ENCODE peak calls at places on chromosomes 1 and 21, in eight cellular contexts. I, F, N, K, A, O, S and W are unnamed samples. For H3K4me1, the result is how much of the 10 kb centered on the place peaks cover.

GRCh38 chr1:243411472-243411871 is 155.6 kb downstream of the SDCCAG8 start:
- DNase-seq in I (no peak), F (no peak), N (no peak), K (no peak), A (no peak), O (no peak), S (no peak), W (no peak)

GRCh38 chr1:74522143-74522542 is 9.7 kb upstream of the LRRC53 start:
- DNase-seq in I (no peak), F (no peak), N (no peak), K (peak), A (no peak), O (no peak), S (no peak), W (no peak)

GRCh38 chr1:236524142-236524891 is 535 bp downstream of the LGALS8 start:
- DNase-seq in I (peak), F (peak), N (peak), K (peak), A (peak), O (peak), S (peak), W (no peak)

GRCh38 chr1:158353333-158354038 is at the start of gene CD1E:
- DNase-seq in I (no peak), F (no peak), N (no peak), K (no peak), A (no peak), O (no peak), S (no peak), W (no peak)

GRCh38 chr1:153697191-153697872 is 18.8 kb downstream of the NPR1 start:
- DNase-seq in I (peak), F (no peak), N (peak), K (peak), A (peak), O (no peak), S (peak), W (no peak)

GRCh38 chr1:48916121-48917069 is 139.7 kb upstream of the BEND5 start:
- DNase-seq in I (peak), F (no peak), N (peak), K (peak), A (peak), O (peak), S (peak), W (peak)

GRCh38 chr1:2132222-2133038 is 62.1 kb downstream of the FAAP20 start:
- DNase-seq in I (peak), F (no peak), N (peak), K (peak), A (peak), O (no peak), S (peak), W (peak)

GRCh38 chr1:231929311-231929710 is 302.7 kb downstream of the DISC1 start:
- DNase-seq in I (no peak), F (no peak), N (no peak), K (peak), A (no peak), O (no peak), S (no peak), W (no peak)

GRCh38 chr1:181036107-181036843 is 2.5 kb downstream of the MR1 start:
- DNase-seq in I (no peak), F (no peak), N (peak), K (no peak), A (no peak), O (no peak), S (no peak), W (no peak)

GRCh38 chr1:195618287-195618686 is 990.0 kb downstream of the KCNT2 start:
- DNase-seq in I (no peak), F (no peak), N (no peak), K (no peak), A (no peak), O (no peak), S (no peak), W (no peak)

GRCh38 chr21:26946744-26947446 is 20.0 kb downstream of the ADAMTS5 start:
- DNase-seq in I (no peak), F (no peak), N (no peak), K (peak), A (no peak), O (no peak), S (no peak), W (no peak)

GRCh38 chr1:117686907-117687306 is 81.1 kb downstream of the TENT5C start:
- DNase-seq in I (peak), F (no peak), N (no peak), K (no peak), A (peak), O (no peak), S (no peak), W (no peak)

GRCh38 chr1:185775505-185775904 is 41.3 kb downstream of the HMCN1 start:
- DNase-seq in I (no peak), F (no peak), N (no peak), K (peak), A (no peak), O (no peak), S (no peak), W (no peak)

GRCh38 chr1:168365719-168366474 is 85.2 kb downstream of the TBX19 start:
- DNase-seq in I (peak), F (no peak), N (peak), K (peak), A (peak), O (no peak), S (no peak), W (no peak)

GRCh38 chr1:203444077-203444683 is 31.4 kb upstream of the PRELP start:
- DNase-seq in I (no peak), F (no peak), N (no peak), K (no peak), A (no peak), O (no peak), S (no peak), W (no peak)

GRCh38 chr1:164477336-164477735 is 81.6 kb upstream of the PBX1 start:
- DNase-seq in I (no peak), F (no peak), N (no peak), K (peak), A (no peak), O (no peak), S (no peak), W (no peak)

GRCh38 chr1:99305626-99306025 is 41.3 kb downstream of the PLPPR4 start:
- DNase-seq in I (no peak), F (no peak), N (no peak), K (no peak), A (no peak), O (no peak), S (no peak), W (no peak)

GRCh38 chr1:244150071-244150470 is 99.0 kb downstream of the ZBTB18 start:
- DNase-seq in I (no peak), F (no peak), N (no peak), K (no peak), A (no peak), O (no peak), S (no peak), W (no peak)

GRCh38 chr1:97806996-97807395 is 113.8 kb downstream of the DPYD start:
- DNase-seq in I (no peak), F (no peak), N (no peak), K (no peak), A (no peak), O (no peak), S (no peak), W (no peak)

GRCh38 chr21:38623552-38623951 is 125.3 kb upstream of the ERG start:
- DNase-seq in I (no peak), F (no peak), N (no peak), K (no peak), A (no peak), O (no peak), S (no peak), W (no peak)

GRCh38 chr1:42745851-42746250 is 5.8 kb upstream of the CLDN19 start:
- DNase-seq in I (no peak), F (no peak), N (no peak), K (no peak), A (no peak), O (no peak), S (peak), W (no peak)

GRCh38 chr21:26732442-26733221 is 112.6 kb downstream of the ADAMTS1 start:
- DNase-seq in I (peak), F (no peak), N (peak), K (peak), A (peak), O (no peak), S (peak), W (no peak)

GRCh38 chr1:201673912-201674311 is 135.0 kb downstream of the NAV1 start:
- DNase-seq in I (no peak), F (no peak), N (no peak), K (peak), A (no peak), O (no peak), S (no peak), W (no peak)

GRCh38 chr1:31744165-31744888 is 19.8 kb downstream of the ADGRB2 start:
- DNase-seq in I (no peak), F (no peak), N (no peak), K (no peak), A (no peak), O (no peak), S (no peak), W (no peak)

GRCh38 chr1:76268341-76268740 is 193.8 kb downstream of the ST6GALNAC3 start:
- DNase-seq in I (no peak), F (no peak), N (no peak), K (no peak), A (no peak), O (no peak), S (no peak), W (no peak)

GRCh38 chr1:211537253-211537652 is 41.7 kb downstream of the SLC30A1 start:
- DNase-seq in I (no peak), F (no peak), N (peak), K (no peak), A (no peak), O (no peak), S (no peak), W (no peak)

GRCh38 chr1:150152772-150153461 is 3.2 kb downstream of the PLEKHO1 start:
- DNase-seq in I (no peak), F (no peak), N (no peak), K (no peak), A (peak), O (no peak), S (no peak), W (peak)

GRCh38 chr1:233122779-233123178 is 172.4 kb downstream of the NTPCR start:
- DNase-seq in I (no peak), F (no peak), N (no peak), K (no peak), A (no peak), O (no peak), S (no peak), W (no peak)

GRCh38 chr1:21251773-21252471 is 38.3 kb downstream of the ECE1 start:
- DNase-seq in I (peak), F (no peak), N (peak), K (no peak), A (peak), O (peak), S (no peak), W (no peak)

GRCh38 chr1:10735603-10736305 is 60.7 kb downstream of the CASZ1 start:
- DNase-seq in I (no peak), F (no peak), N (no peak), K (no peak), A (no peak), O (no peak), S (peak), W (no peak)

GRCh38 chr1:43858324-43858723 is 75.3 kb upstream of the ARTN start:
- DNase-seq in I (no peak), F (no peak), N (no peak), K (peak), A (peak), O (no peak), S (peak), W (no peak)

GRCh38 chr1:88685239-88685604 is 1.1 kb downstream of the PKN2 start:
- DNase-seq in I (peak), F (no peak), N (no peak), K (no peak), A (no peak), O (no peak), S (no peak), W (no peak)

GRCh38 chr1:184604152-184604900 is 150.3 kb downstream of the EDEM3 start:
- DNase-seq in I (no peak), F (no peak), N (no peak), K (no peak), A (no peak), O (no peak), S (no peak), W (no peak)

GRCh38 chr1:89682630-89683029 is 49.7 kb downstream of the LRRC8C start:
- DNase-seq in I (no peak), F (no peak), N (no peak), K (no peak), A (no peak), O (no peak), S (no peak), W (no peak)

GRCh38 chr1:44332505-44332904 is 22.6 kb downstream of the ERI3 start:
- DNase-seq in I (no peak), F (no peak), N (no peak), K (no peak), A (no peak), O (no peak), S (no peak), W (no peak)

GRCh38 chr1:3467096-3468036 is 12.9 kb downstream of the ARHGEF16 start:
- DNase-seq in I (no peak), F (no peak), N (no peak), K (no peak), A (no peak), O (no peak), S (no peak), W (no peak)

GRCh38 chr1:244835276-244836134 is at the start of gene COX20:
- DNase-seq in I (peak), F (peak), N (peak), K (peak), A (peak), O (peak), S (peak), W (peak)

GRCh38 chr1:170836146-170836545 is 99.2 kb upstream of the MROH9 start:
- DNase-seq in I (no peak), F (no peak), N (no peak), K (no peak), A (no peak), O (no peak), S (no peak), W (no peak)

GRCh38 chr1:6121021-6121421 is 59.1 kb downstream of the CHD5 start:
- DNase-seq in I (no peak), F (no peak), N (no peak), K (no peak), A (no peak), O (no peak), S (no peak), W (no peak)

GRCh38 chr1:181391297-181391905 is 91.9 kb upstream of the CACNA1E start:
- DNase-seq in I (no peak), F (no peak), N (no peak), K (peak), A (no peak), O (no peak), S (no peak), W (no peak)

GRCh38 chr21:39685991-39686390 is 59.0 kb upstream of the IGSF5 start:
- DNase-seq in I (no peak), F (no peak), N (peak), K (no peak), A (no peak), O (no peak), S (no peak), W (no peak)

GRCh38 chr21:39681257-39681656 is 63.7 kb upstream of the IGSF5 start:
- DNase-seq in I (no peak), F (no peak), N (no peak), K (no peak), A (no peak), O (no peak), S (no peak), W (no peak)

GRCh38 chr21:39680216-39680615 is 64.8 kb upstream of the IGSF5 start:
- DNase-seq in I (no peak), F (no peak), N (no peak), K (no peak), A (no peak), O (no peak), S (no peak), W (no peak)

GRCh38 chr21:39685236-39685635 is 59.7 kb upstream of the IGSF5 start:
- DNase-seq in I (no peak), F (no peak), N (no peak), K (no peak), A (no peak), O (no peak), S (no peak), W (no peak)

GRCh38 chr21:39681845-39682244 is 63.1 kb upstream of the IGSF5 start:
- DNase-seq in I (peak), F (no peak), N (no peak), K (no peak), A (no peak), O (no peak), S (no peak), W (no peak)
- TF ChIP-seq REST in I (no peak), F (no peak), N (no peak), K (no peak), A (no peak), O (no peak), S (no peak), W (no peak)

DNA sequence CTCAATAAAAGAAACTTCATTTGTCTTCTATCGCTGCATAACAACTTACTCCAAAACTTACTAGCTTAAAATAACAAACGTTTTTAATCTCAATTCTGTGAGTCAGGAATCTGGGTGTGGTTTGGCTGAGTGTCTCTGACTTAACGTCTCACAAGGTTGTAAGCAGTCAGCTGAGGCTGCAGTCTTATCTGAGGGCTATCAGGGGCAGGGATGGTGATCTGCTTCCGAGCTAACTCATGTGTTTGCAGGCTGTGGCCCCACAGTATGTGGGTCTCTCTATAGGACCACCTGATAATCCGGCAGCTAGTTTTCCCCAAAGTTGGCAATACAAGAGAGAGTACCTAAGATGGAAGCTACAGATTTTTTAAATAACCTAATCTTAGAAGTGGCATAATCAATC is 234.2 kb upstream of the FGGY start:
- DNase-seq in I (peak), F (no peak), N (peak), K (peak), A (no peak), O (no peak), S (no peak), W (no peak)
- H3K27ac ChIP-seq in I (peak), F (no peak), N (no peak), K (peak), A (no peak), O (no peak), S (no peak), W (no peak)

GRCh38 chr1:159919236-159919865 is 6.0 kb downstream of the TAGLN2 start:
- DNase-seq in I (no peak), F (no peak), N (no peak), K (no peak), A (no peak), O (no peak), S (no peak), W (no peak)
- H3K4me1 ChIP-seq in I (half or more), F (under half), N (under half), K (under half), A (under half), O (under half), S (under half), W (half or more)

GRCh38 chr1:46494910-46495309 is 5.3 kb downstream of the DMBX1 start:
- DNase-seq in I (no peak), F (no peak), N (no peak), K (no peak), A (no peak), O (no peak), S (no peak), W (no peak)

GRCh38 chr1:46497665-46498064 is 8.0 kb downstream of the DMBX1 start:
- DNase-seq in I (no peak), F (no peak), N (no peak), K (no peak), A (no peak), O (no peak), S (no peak), W (no peak)

GRCh38 chr1:46497020-46497419 is 7.4 kb downstream of the DMBX1 start:
- DNase-seq in I (no peak), F (no peak), N (no peak), K (no peak), A (no peak), O (no peak), S (no peak), W (no peak)

GRCh38 chr1:46495778-46496177 is 6.1 kb downstream of the DMBX1 start:
- DNase-seq in I (no peak), F (no peak), N (no peak), K (no peak), A (no peak), O (no peak), S (no peak), W (no peak)

GRCh38 chr1:46496505-46496904 is 6.9 kb downstream of the DMBX1 start:
- DNase-seq in I (no peak), F (no peak), N (no peak), K (no peak), A (no peak), O (no peak), S (no peak), W (no peak)
- TF ChIP-seq REST in I (no peak), F (no peak), N (no peak), K (no peak), A (no peak), O (no peak), S (no peak), W (no peak)